ENCODE peak calls at places on chromosomes 3 and 15, in five cellular contexts. W is fibroblast of mammary gland; T is activated T-cell treated with anti-CD3 and anti-CD28 coated beads, Interleukin-2, amount 50 U/mL, for 72 hours; S is stimulated activated naive B cell treated with anti-CD40 and anti-IgM and Interleukin-4, amounts not matched to agents 10 μg/mL and 1 μg/mL and 100 μg/mL, for 72 hours; D is skeletal muscle cell. L is an unnamed sample.

GRCh38 chr15:76391847-76392246 is 55.3 kb downstream of the ISL2 start:
- DNase-seq in D (peak), W (peak), T (no peak), S (no peak), L (no peak)

GRCh38 chr3:188524057-188524456 is 370.1 kb downstream of the LPP start:
- DNase-seq in W (no peak), D (no peak), S (no peak), T (no peak), L (no peak)

GRCh38 chr15:52254331-52254730 is 41.3 kb downstream of the MYO5C start:
- DNase-seq in S (no peak), T (no peak), W (peak), D (no peak), L (no peak)

GRCh38 chr3:171258316-171258715 is 201.9 kb downstream of the TNIK start:
- DNase-seq in W (no peak), D (no peak), T (no peak), S (no peak), L (no peak)

GRCh38 chr3:146115619-146116018 is 45.4 kb downstream of the PLOD2 start:
- DNase-seq in W (no peak), D (no peak), S (no peak), T (no peak), L (no peak)

GRCh38 chr3:129481783-129482332 is 41.8 kb downstream of the IFT122 start:
- DNase-seq in S (no peak), D (peak), T (peak), W (peak), L (peak)

GRCh38 chr15:70227122-70227521 is 129.4 kb upstream of the TLE3 start:
- DNase-seq in W (no peak), S (no peak), T (no peak), D (no peak), L (no peak)

GRCh38 chr15:75776075-75776443 is 63.4 kb upstream of the CSPG4 start:
- DNase-seq in T (no peak), D (peak), S (no peak), W (peak), L (no peak)

GRCh38 chr3:69671082-69671952 is 67.9 kb upstream of the MITF start:
- DNase-seq in D (no peak), S (no peak), W (peak), T (no peak), L (no peak)

GRCh38 chr3:109059289-109059688 is 58.6 kb downstream of the MORC1 start:
- DNase-seq in W (no peak), T (no peak), D (no peak), S (no peak), L (no peak)

GRCh38 chr3:128416578-128417150 is 50.0 kb downstream of the DNAJB8 start:
- DNase-seq in D (peak), W (peak), S (no peak), T (no peak), L (no peak)

GRCh38 chr3:42269647-42270046 is 3.7 kb upstream of the CCK start:
- DNase-seq in S (no peak), T (no peak), D (no peak), W (no peak), L (no peak)

GRCh38 chr3:123067689-123068226 is 933 bp downstream of the PDIA5 start:
- DNase-seq in T (peak), S (no peak), D (no peak), W (no peak), L (no peak)

GRCh38 chr3:161351330-161351729 is 20.0 kb downstream of the SPTSSB start:
- DNase-seq in D (no peak), W (no peak), S (no peak), T (no peak), L (no peak)

GRCh38 chr3:71260782-71261181 is 322.7 kb downstream of the FOXP1 start:
- DNase-seq in S (no peak), W (no peak), T (no peak), D (no peak), L (no peak)

GRCh38 chr15:69627548-69628158 is 175.0 kb downstream of the RPLP1 start:
- DNase-seq in S (no peak), T (no peak), D (no peak), W (no peak), L (no peak)

GRCh38 chr15:45112592-45113379 is 1.2 kb downstream of the DUOX2 start:
- DNase-seq in T (no peak), W (no peak), S (no peak), D (no peak), L (no peak)

GRCh38 chr15:39623550-39623931 is 42.7 kb downstream of the THBS1 start:
- DNase-seq in T (peak), S (peak), W (no peak), D (no peak), L (no peak)

GRCh38 chr15:74823324-74823723 is 3.1 kb upstream of the CPLX3 start:
- DNase-seq in D (no peak), W (no peak), S (no peak), T (no peak), L (no peak)

GRCh38 chr3:152574461-152575079 is 260.4 kb upstream of the P2RY1 start:
- DNase-seq in T (peak), D (no peak), W (peak), S (peak), L (no peak)

GRCh38 chr3:4356642-4357041 is 53.5 kb downstream of the SETMAR start:
- DNase-seq in S (no peak), D (no peak), W (no peak), T (no peak), L (no peak)

GRCh38 chr3:165892565-165892964 is 55.3 kb upstream of the BCHE start:
- DNase-seq in S (no peak), T (no peak), W (no peak), D (no peak), L (no peak)

GRCh38 chr15:49621327-49622210 is 721 bp downstream of the DTWD1 start:
- DNase-seq in T (no peak), W (peak), D (no peak), S (no peak), L (no peak)

GRCh38 chr3:9933561-9934234 is at the start of gene CRELD1:
- DNase-seq in T (peak), S (peak), W (peak), D (peak), L (peak)